ENCODE peak calls at places on chromosomes 11 and 22, in six cellular contexts. E is HepG2, C is A549, K is H1, M is K562, Q is GM12878. F is an unnamed sample.

GRCh38 chr11:80436547-80436946 is 995.7 kb upstream of the TENM4 start:
- DNase-seq in E (no peak), K (no peak), Q (no peak), M (no peak), C (no peak), F (no peak)

GRCh38 chr22:23058481-23059336 is 11.6 kb upstream of the GNAZ start:
- DNase-seq in Q (no peak), K (no peak), E (no peak), M (no peak), C (no peak), F (no peak)

GRCh38 chr11:1279674-1280055 is 29.8 kb downstream of the TOLLIP start:
- DNase-seq in C (no peak), M (no peak), E (no peak), Q (no peak), K (no peak), F (no peak)

GRCh38 chr11:3840870-3841425 is at the start of gene RHOG:
- DNase-seq in M (peak), E (peak), Q (no peak), K (peak), C (peak), F (peak)

GRCh38 chr11:127993788-127994187 is 593.6 kb downstream of the ETS1 start:
- DNase-seq in C (peak), K (peak), E (no peak), Q (no peak), M (no peak), F (no peak)

GRCh38 chr11:105878510-105878909 is 143.5 kb downstream of the MSANTD4 start:
- DNase-seq in E (peak), K (no peak), M (no peak), Q (no peak), C (no peak), F (no peak)

GRCh38 chr22:31451709-31452571 is 37.7 kb downstream of the EIF4ENIF1 start:
- DNase-seq in M (peak), E (peak), K (no peak), Q (peak), C (peak), F (peak)

GRCh38 chr11:66619080-66619554 is 2.7 kb downstream of the RBM14 start:
- DNase-seq in Q (no peak), E (no peak), K (no peak), M (no peak), C (no peak), F (no peak)

GRCh38 chr11:2533642-2534115 is 88.9 kb downstream of the KCNQ1 start:
- DNase-seq in K (peak), C (no peak), M (peak), E (peak), Q (no peak), F (no peak)

GRCh38 chr11:73384871-73385692 is 8.9 kb downstream of the RELT start:
- DNase-seq in E (no peak), Q (peak), M (peak), C (no peak), K (no peak), F (no peak)

GRCh38 chr11:69463181-69463891 is 18.1 kb upstream of the LINC01488 start:
- DNase-seq in M (peak), Q (no peak), C (no peak), K (no peak), E (peak), F (peak)

GRCh38 chr22:45976351-45977002 is 485 bp downstream of the WNT7B start:
- DNase-seq in Q (no peak), K (no peak), E (no peak), C (no peak), M (no peak), F (peak)

GRCh38 chr11:30479899-30480298 is 106.3 kb downstream of the MPPED2 start:
- DNase-seq in K (no peak), E (no peak), M (no peak), C (no peak), Q (no peak), F (peak)

GRCh38 chr11:47724041-47724729 is 9.0 kb upstream of the AGBL2 start:
- DNase-seq in M (peak), K (no peak), E (peak), Q (no peak), C (no peak), F (no peak)

GRCh38 chr11:10670099-10670498 is 23.5 kb downstream of the IRAG1 start:
- DNase-seq in E (no peak), M (no peak), K (no peak), C (no peak), Q (no peak), F (no peak)

GRCh38 chr11:13105237-13105844 is 96.2 kb downstream of the RASSF10 start:
- DNase-seq in M (peak), Q (no peak), C (no peak), K (no peak), E (no peak), F (peak)

GRCh38 chr11:10298342-10298741 is 4.3 kb upstream of the SBF2 start:
- DNase-seq in C (no peak), Q (peak), K (no peak), E (peak), M (no peak), F (no peak)

GRCh38 chr11:61172353-61172752 is 11.1 kb upstream of the VPS37C start:
- DNase-seq in C (no peak), E (no peak), K (no peak), Q (no peak), M (no peak), F (no peak)
- TF ChIP-seq CHD2 in C (no peak), E (no peak), K (no peak), Q (no peak), M (no peak), F (no peak)

GRCh38 chr11:62842171-62842717 is 2.9 kb upstream of the WDR74 start:
- DNase-seq in E (no peak), C (no peak), Q (no peak), M (no peak), K (peak), F (no peak)

GRCh38 chr11:62839050-62840015 is at the start of gene WDR74:
- DNase-seq in M (peak), C (peak), Q (peak), E (peak), K (peak), F (peak)

GRCh38 chr11:62844154-62844553 is 4.8 kb upstream of the WDR74 start:
- DNase-seq in Q (no peak), M (no peak), C (no peak), K (no peak), E (no peak), F (no peak)

GRCh38 chr11:62846177-62846576 is 6.8 kb upstream of the WDR74 start:
- DNase-seq in K (no peak), E (peak), M (no peak), Q (no peak), C (no peak), F (no peak)

GRCh38 chr11:62841361-62842170 is 2.2 kb upstream of the WDR74 start:
- DNase-seq in M (peak), Q (peak), K (peak), E (peak), C (peak), F (peak)
- TF ChIP-seq CHD2 in M (peak), Q (peak), K (peak), E (peak), C (peak), F (peak)

GRCh38 chr22:18990355-18991137 is 54.5 kb upstream of the PRODH start:
- DNase-seq in Q (no peak), K (peak), M (no peak), E (no peak), C (no peak), F (no peak)

GRCh38 chr22:18985761-18986160 is 49.7 kb upstream of the PRODH start:
- DNase-seq in K (no peak), E (no peak), Q (no peak), C (no peak), M (no peak), F (no peak)

GRCh38 chr22:18984564-18984963 is 48.5 kb upstream of the PRODH start:
- DNase-seq in C (no peak), M (no peak), E (no peak), K (no peak), Q (no peak), F (no peak)

GRCh38 chr22:18988958-18989357 is 52.9 kb upstream of the PRODH start:
- DNase-seq in C (no peak), E (no peak), Q (no peak), M (no peak), K (no peak), F (no peak)

GRCh38 chr22:18987765-18988164 is 51.7 kb upstream of the PRODH start:
- DNase-seq in E (peak), M (peak), K (peak), Q (no peak), C (peak), F (peak)
- TF ChIP-seq CHD2 in E (no peak), M (no peak), K (no peak), Q (no peak), C (no peak), F (no peak)

DNA sequence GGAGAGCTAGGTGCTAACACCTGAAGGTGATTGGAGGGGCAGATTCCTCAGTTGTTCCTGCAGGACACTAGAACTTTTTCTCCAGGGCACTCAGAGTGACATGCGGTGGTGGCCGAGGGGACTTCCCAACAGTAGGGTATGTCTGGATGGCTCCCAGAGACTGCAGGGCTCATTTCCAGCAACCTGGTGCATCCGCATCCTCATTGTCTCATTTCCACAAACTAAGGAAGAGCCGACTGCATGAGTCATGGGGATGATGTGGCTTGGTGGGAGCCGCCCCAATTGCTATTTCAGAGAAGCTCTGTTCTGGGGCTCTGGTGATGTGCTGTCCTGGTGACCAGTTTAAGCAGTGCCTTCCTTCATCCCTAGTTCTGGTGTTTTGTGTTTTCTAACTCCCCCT is 2.8 kb upstream of the ROBO4 start:
- DNase-seq in M (no peak), C (peak), Q (no peak), E (peak), K (peak), F (peak)
- TF ChIP-seq CHD2 in M (no peak), C (no peak), Q (no peak), E (no peak), K (no peak), F (no peak)